ENCODE peak calls at places on chromosomes 11 and 22, in four cellular contexts. I, P, W and Z are unnamed samples.

GRCh38 chr22:22550789-22551434 is 8.2 kb downstream of the PRAME start:
- DNase-seq in W (no peak), I (no peak), P (no peak), Z (no peak)

GRCh38 chr11:29534831-29535230 is 482.0 kb downstream of the KCNA4 start:
- DNase-seq in I (peak), W (peak), P (no peak), Z (no peak)

GRCh38 chr22:46656856-46657654 is 36.9 kb downstream of the GRAMD4 start:
- DNase-seq in P (no peak), W (no peak), I (no peak), Z (no peak)

GRCh38 chr11:124978316-124978715 is 24.3 kb downstream of the CCDC15 start:
- DNase-seq in P (no peak), I (peak), W (no peak), Z (no peak)

GRCh38 chr11:35304393-35304790 is 115.0 kb downstream of the SLC1A2 start:
- DNase-seq in I (peak), P (no peak), W (peak), Z (peak)

GRCh38 chr22:19113429-19113828 is 8.8 kb downstream of the DGCR2 start:
- DNase-seq in P (no peak), I (no peak), W (no peak), Z (no peak)

GRCh38 chr22:41271787-41272186 is 14.2 kb downstream of the RANGAP1 start:
- DNase-seq in I (no peak), W (no peak), P (no peak), Z (no peak)

GRCh38 chr11:96964661-96965060 is 574.8 kb downstream of the JRKL start:
- DNase-seq in P (no peak), W (no peak), I (no peak), Z (no peak)

GRCh38 chr11:6630632-6631291 is 11.5 kb upstream of the TPP1 start:
- DNase-seq in I (no peak), W (no peak), P (no peak), Z (no peak)

GRCh38 chr11:116166788-116167465 is 605.9 kb downstream of the BUD13 start:
- DNase-seq in P (no peak), W (no peak), I (peak), Z (no peak)

GRCh38 chr11:103266167-103266831 is 157.1 kb downstream of the DYNC2H1 start:
- DNase-seq in P (no peak), I (no peak), W (no peak), Z (no peak)

GRCh38 chr11:79314906-79315689 is 125.7 kb downstream of the TENM4 start:
- DNase-seq in I (peak), W (peak), P (no peak), Z (no peak)

GRCh38 chr11:65546217-65546958 is 11.8 kb downstream of the LTBP3 start:
- DNase-seq in I (no peak), W (peak), P (peak), Z (no peak)

GRCh38 chr11:60825790-60826189 is 16.1 kb upstream of the CCDC86 start:
- DNase-seq in I (no peak), W (no peak), P (no peak), Z (no peak)

GRCh38 chr11:26841818-26842457 is 120.1 kb upstream of the SLC5A12 start:
- DNase-seq in I (peak), W (peak), P (no peak), Z (no peak)
- H2AFZ ChIP-seq in I (no peak), W (peak), P (no peak), Z (no peak)

GRCh38 chr11:90803366-90803765 is 580.5 kb upstream of the CHORDC1 start:
- DNase-seq in W (peak), P (no peak), I (no peak), Z (peak)
- H3K4me3 ChIP-seq in W (peak), P (no peak), I (no peak), Z (no peak)

GRCh38 chr11:4187055-4187988 is 92.7 kb downstream of the RRM1 start:
- DNase-seq in P (peak), I (peak), W (peak), Z (peak)
- H2AFZ ChIP-seq in P (peak), I (peak), W (peak), Z (peak)

GRCh38 chr11:71499546-71499945 is 27.5 kb upstream of the KRTAP5-7 start:
- DNase-seq in W (no peak), I (peak), P (no peak), Z (no peak)
- H3K4me3 ChIP-seq in W (no peak), I (no peak), P (no peak), Z (no peak)